ENCODE peak calls at places on chromosomes 6 and 20, in six cellular contexts. One of them, this sample, is unnamed.
A peak's percentile ranks its signal among the peaks of the same experiment; 100 is the strongest.

GRCh38 chr6:112282217-112282616 is 27.9 kb upstream of the LAMA4 start:
- DNase-seq in IMR-90: peak; percentile 97
- DNase-seq in neuronal stem cell: no peak
- DNase-seq in H1: no peak
- DNase-seq in trophoblast cell: peak; percentile 61
- DNase-seq in H9: no peak
- DNase-seq in this sample: peak; percentile 90

GRCh38 chr20:45311589-45312211 is 3.6 kb upstream of the MATN4 start:
- DNase-seq in neuronal stem cell: no peak
- DNase-seq in trophoblast cell: peak; percentile 79
- DNase-seq in H9: peak; percentile 91
- DNase-seq in IMR-90: peak; percentile 42
- DNase-seq in H1: peak; percentile 93
- DNase-seq in this sample: peak; percentile 50

GRCh38 chr6:64335195-64335594 is 699.6 kb downstream of the PHF3 start:
- DNase-seq in trophoblast cell: peak; percentile 50
- DNase-seq in H1: no peak
- DNase-seq in IMR-90: no peak
- DNase-seq in H9: no peak
- DNase-seq in neuronal stem cell: no peak
- DNase-seq in this sample: no peak

GRCh38 chr6:166520905-166521834 is 65.3 kb downstream of the RAMACL start:
- DNase-seq in IMR-90: peak; percentile 50
- DNase-seq in neuronal stem cell: no peak
- DNase-seq in H9: no peak
- DNase-seq in H1: no peak
- DNase-seq in trophoblast cell: no peak
- DNase-seq in this sample: no peak

GRCh38 chr6:157188213-157188612 is 135.1 kb downstream of the TMEM242 start:
- DNase-seq in H1: no peak
- DNase-seq in trophoblast cell: no peak
- DNase-seq in IMR-90: peak; percentile 81
- DNase-seq in H9: no peak
- DNase-seq in neuronal stem cell: no peak
- DNase-seq in this sample: peak; percentile 40

GRCh38 chr20:37295001-37295400 is 5.5 kb downstream of the MANBAL start:
- DNase-seq in neuronal stem cell: no peak
- DNase-seq in H9: no peak
- DNase-seq in IMR-90: peak; percentile 99
- DNase-seq in trophoblast cell: peak; percentile 86
- DNase-seq in H1: no peak
- DNase-seq in this sample: peak; percentile 98

GRCh38 chr20:5544175-5544574 is 206.0 kb upstream of the SHLD1 start:
- DNase-seq in H9: no peak
- DNase-seq in neuronal stem cell: no peak
- DNase-seq in IMR-90: no peak
- DNase-seq in H1: no peak
- DNase-seq in trophoblast cell: no peak
- DNase-seq in this sample: no peak

GRCh38 chr6:165117121-165117520 is 192.3 kb downstream of the C6orf118 start:
- DNase-seq in H1: no peak
- DNase-seq in neuronal stem cell: no peak
- DNase-seq in trophoblast cell: peak; percentile 88
- DNase-seq in H9: no peak
- DNase-seq in IMR-90: no peak
- DNase-seq in this sample: no peak

GRCh38 chr20:41746635-41747034 is 128.5 kb upstream of the CHD6 start:
- DNase-seq in neuronal stem cell: no peak
- DNase-seq in IMR-90: no peak
- DNase-seq in H9: no peak
- DNase-seq in H1: no peak
- DNase-seq in trophoblast cell: no peak
- DNase-seq in this sample: no peak

GRCh38 chr6:168937061-168937460 is 316.6 kb downstream of the THBS2 start:
- DNase-seq in H9: no peak
- DNase-seq in trophoblast cell: peak; percentile 71
- DNase-seq in H1: no peak
- DNase-seq in neuronal stem cell: no peak
- DNase-seq in IMR-90: peak; percentile 12
- DNase-seq in this sample: no peak

GRCh38 chr6:83442752-83443151 is 11.9 kb upstream of the ME1 start:
- DNase-seq in H1: no peak
- DNase-seq in IMR-90: peak; percentile 34
- DNase-seq in H9: no peak
- DNase-seq in trophoblast cell: no peak
- DNase-seq in neuronal stem cell: no peak
- DNase-seq in this sample: peak; percentile 56

GRCh38 chr6:14180609-14181008 is 63.0 kb downstream of the CD83 start:
- DNase-seq in H9: no peak
- DNase-seq in IMR-90: no peak
- DNase-seq in trophoblast cell: no peak
- DNase-seq in neuronal stem cell: no peak
- DNase-seq in H1: no peak
- DNase-seq in this sample: no peak

DNA sequence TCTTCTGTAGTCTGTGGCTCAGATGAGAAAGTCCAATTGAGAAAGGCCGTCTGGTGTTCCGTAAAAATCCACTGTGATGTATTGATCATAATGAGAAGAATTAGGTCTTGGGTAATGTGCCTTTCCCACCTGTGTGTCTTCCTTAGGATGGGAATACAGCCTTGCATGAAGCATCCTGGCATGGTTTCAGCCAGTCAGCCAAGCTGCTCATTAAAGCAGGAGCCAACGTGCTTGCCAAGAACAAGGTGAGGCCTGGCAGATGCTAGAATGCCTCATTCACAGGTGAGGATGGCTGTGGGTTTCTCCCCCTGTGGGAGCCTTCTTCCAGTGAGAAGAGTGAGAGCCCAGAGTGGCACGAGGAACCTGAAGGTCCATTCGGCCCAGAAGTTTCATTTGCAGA is 32.7 kb downstream of the LYRM2 start:
- DNase-seq in trophoblast cell: no peak
- DNase-seq in neuronal stem cell: no peak
- DNase-seq in H1: no peak
- DNase-seq in IMR-90: no peak
- DNase-seq in H9: no peak
- DNase-seq in this sample: no peak
- H4K91ac ChIP-seq in trophoblast cell: no peak overlapping the region
- H4K91ac ChIP-seq in neuronal stem cell: no peak overlapping the region
- H4K91ac ChIP-seq in H1: no peak overlapping the region
- H4K91ac ChIP-seq in IMR-90: no peak overlapping the region
- H4K91ac ChIP-seq in H9: no peak overlapping the region
- H4K91ac ChIP-seq in this sample: no peak overlapping the region

GRCh38 chr6:42562788-42563187 is 1.0 kb upstream of the UBR2 start:
- DNase-seq in H1: no peak
- DNase-seq in trophoblast cell: no peak
- DNase-seq in neuronal stem cell: no peak
- DNase-seq in IMR-90: no peak
- DNase-seq in H9: no peak
- DNase-seq in this sample: no peak

GRCh38 chr6:42566614-42567208 is 2.9 kb downstream of the UBR2 start:
- DNase-seq in IMR-90: no peak
- DNase-seq in trophoblast cell: no peak
- DNase-seq in neuronal stem cell: no peak
- DNase-seq in H9: no peak
- DNase-seq in H1: no peak
- DNase-seq in this sample: no peak

GRCh38 chr6:42561986-42562385 is 1.8 kb upstream of the UBR2 start:
- DNase-seq in IMR-90: no peak
- DNase-seq in neuronal stem cell: no peak
- DNase-seq in H9: no peak
- DNase-seq in trophoblast cell: no peak
- DNase-seq in H1: no peak
- DNase-seq in this sample: no peak

GRCh38 chr6:42563697-42564495 is at the start of gene UBR2:
- DNase-seq in H9: peak; percentile 98
- DNase-seq in neuronal stem cell: peak; percentile 96
- DNase-seq in H1: peak; percentile 89
- DNase-seq in IMR-90: peak; percentile 99
- DNase-seq in trophoblast cell: peak; percentile 99
- DNase-seq in this sample: peak; percentile 99

DNA sequence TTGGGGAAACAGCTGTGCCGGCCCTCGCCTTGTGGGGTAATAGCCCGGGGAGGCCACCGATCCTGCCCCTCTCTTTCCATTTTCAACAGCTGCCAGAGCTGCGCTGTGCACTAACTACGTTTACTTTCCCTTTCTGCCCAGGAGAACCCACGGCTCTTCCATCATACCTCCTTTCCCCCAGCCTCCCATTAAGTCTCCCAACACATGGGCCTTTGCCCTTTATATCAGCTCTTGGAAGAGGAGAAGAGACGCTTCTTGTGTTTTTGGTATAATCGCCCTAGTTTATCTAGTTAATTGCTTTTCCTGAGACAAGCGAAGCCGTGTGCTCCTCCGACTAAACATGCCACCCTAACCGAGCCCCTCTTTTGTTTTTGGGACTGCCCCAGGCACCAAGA is 664 bp downstream of the UBR2 start:
- DNase-seq in trophoblast cell: peak; percentile 47
- DNase-seq in neuronal stem cell: no peak
- DNase-seq in H9: no peak
- DNase-seq in IMR-90: no peak
- DNase-seq in H1: no peak
- DNase-seq in this sample: peak; percentile 81
- H3K4ac ChIP-seq in trophoblast cell: peak overlapping the region; percentile 22
- H3K4ac ChIP-seq in neuronal stem cell: no peak overlapping the region
- H3K4ac ChIP-seq in H9: no peak overlapping the region
- H3K4ac ChIP-seq in IMR-90: peak overlapping the region; percentile 89
- H3K4ac ChIP-seq in H1: peak overlapping the region; percentile 5
- H3K4ac ChIP-seq in this sample: peak overlapping the region; percentile 19

GRCh38 chr6:102759415-102759814 is 1365.9 kb downstream of the GRIK2 start:
- DNase-seq in IMR-90: no peak
- DNase-seq in H1: no peak
- DNase-seq in trophoblast cell: peak; percentile 74
- DNase-seq in H9: no peak
- DNase-seq in neuronal stem cell: no peak
- DNase-seq in this sample: no peak

GRCh38 chr6:102766946-102767345 is 1373.4 kb downstream of the GRIK2 start:
- DNase-seq in IMR-90: peak; percentile 1
- DNase-seq in neuronal stem cell: no peak
- DNase-seq in H9: no peak
- DNase-seq in trophoblast cell: no peak
- DNase-seq in H1: no peak
- DNase-seq in this sample: no peak

GRCh38 chr6:102764317-102764716 is 1370.8 kb downstream of the GRIK2 start:
- DNase-seq in trophoblast cell: peak; percentile 60
- DNase-seq in neuronal stem cell: no peak
- DNase-seq in H9: no peak
- DNase-seq in H1: no peak
- DNase-seq in IMR-90: no peak
- DNase-seq in this sample: no peak

GRCh38 chr6:102763886-102764285 is 1370.4 kb downstream of the GRIK2 start:
- DNase-seq in IMR-90: no peak
- DNase-seq in neuronal stem cell: no peak
- DNase-seq in H9: no peak
- DNase-seq in H1: no peak
- DNase-seq in trophoblast cell: peak; percentile 53
- DNase-seq in this sample: no peak
- H4K91ac ChIP-seq in IMR-90: no peak overlapping the region
- H4K91ac ChIP-seq in neuronal stem cell: no peak overlapping the region
- H4K91ac ChIP-seq in H9: no peak overlapping the region
- H4K91ac ChIP-seq in H1: no peak overlapping the region
- H4K91ac ChIP-seq in trophoblast cell: no peak overlapping the region
- H4K91ac ChIP-seq in this sample: no peak overlapping the region

GRCh38 chr20:30910937-30911725 is 346.3 kb upstream of the DEFB115 start:
- DNase-seq in H9: no peak
- DNase-seq in H1: no peak
- DNase-seq in IMR-90: no peak
- DNase-seq in neuronal stem cell: no peak
- DNase-seq in trophoblast cell: no peak
- DNase-seq in this sample: no peak

DNA sequence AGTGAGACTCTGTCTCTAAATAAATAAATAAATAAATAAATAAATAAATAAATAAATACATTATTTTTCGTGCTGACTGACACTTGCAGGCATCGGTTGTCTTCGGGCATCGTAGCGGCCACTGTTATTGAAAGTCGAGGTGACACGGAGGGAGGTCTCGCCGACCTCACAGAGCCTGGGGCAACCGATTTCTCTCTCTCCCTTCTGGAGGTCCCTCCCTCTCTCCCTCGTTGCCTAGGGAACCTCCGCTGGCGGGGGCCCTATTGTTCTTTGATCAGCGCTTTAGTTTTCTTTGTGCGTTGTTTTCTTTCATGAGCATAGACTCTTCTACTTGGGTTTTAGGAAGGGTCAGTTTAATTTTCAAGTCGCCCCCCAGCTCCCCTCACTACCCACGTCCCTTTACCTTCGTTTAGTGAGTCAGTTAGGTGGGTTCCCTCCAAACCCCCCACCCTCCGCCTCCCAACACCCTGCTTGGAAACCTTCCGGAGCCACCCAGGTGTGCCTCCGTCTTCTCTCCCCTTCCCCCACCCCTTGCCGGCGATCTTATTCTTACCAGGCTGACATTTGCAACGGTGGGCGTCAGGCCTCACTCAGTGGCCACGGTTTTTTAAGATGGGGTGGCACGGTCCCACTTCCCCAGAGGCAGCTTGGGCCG is 345.3 kb upstream of the DEFB115 start:
- DNase-seq in H1: peak; percentile 71
- DNase-seq in IMR-90: no peak
- DNase-seq in neuronal stem cell: peak; percentile 48
- DNase-seq in H9: peak; percentile 76
- DNase-seq in trophoblast cell: no peak
- DNase-seq in this sample: no peak
- H3K4ac ChIP-seq in H1: no peak overlapping the region
- H3K4ac ChIP-seq in IMR-90: no peak overlapping the region
- H3K4ac ChIP-seq in neuronal stem cell: no peak overlapping the region
- H3K4ac ChIP-seq in H9: no peak overlapping the region
- H3K4ac ChIP-seq in trophoblast cell: no peak overlapping the region
- H3K4ac ChIP-seq in this sample: no peak overlapping the region

GRCh38 chr20:16970751-16971150 is 222.6 kb downstream of the OTOR start:
- DNase-seq in IMR-90: no peak
- DNase-seq in H9: no peak
- DNase-seq in H1: no peak
- DNase-seq in trophoblast cell: no peak
- DNase-seq in neuronal stem cell: no peak
- DNase-seq in this sample: no peak
- H4K91ac ChIP-seq in IMR-90: no peak overlapping the region
- H4K91ac ChIP-seq in H9: no peak overlapping the region
- H4K91ac ChIP-seq in H1: no peak overlapping the region
- H4K91ac ChIP-seq in trophoblast cell: no peak overlapping the region
- H4K91ac ChIP-seq in neuronal stem cell: no peak overlapping the region
- H4K91ac ChIP-seq in this sample: no peak overlapping the region

GRCh38 chr6:315226-315625 is 22.9 kb downstream of the DUSP22 start:
- DNase-seq in H9: no peak
- DNase-seq in neuronal stem cell: no peak
- DNase-seq in trophoblast cell: no peak
- DNase-seq in H1: no peak
- DNase-seq in IMR-90: no peak
- DNase-seq in this sample: no peak
- H3K4ac ChIP-seq in H9: no peak overlapping the region
- H3K4ac ChIP-seq in neuronal stem cell: no peak overlapping the region
- H3K4ac ChIP-seq in trophoblast cell: no peak overlapping the region
- H3K4ac ChIP-seq in H1: no peak overlapping the region
- H3K4ac ChIP-seq in IMR-90: no peak overlapping the region
- H3K4ac ChIP-seq in this sample: no peak overlapping the region

DNA sequence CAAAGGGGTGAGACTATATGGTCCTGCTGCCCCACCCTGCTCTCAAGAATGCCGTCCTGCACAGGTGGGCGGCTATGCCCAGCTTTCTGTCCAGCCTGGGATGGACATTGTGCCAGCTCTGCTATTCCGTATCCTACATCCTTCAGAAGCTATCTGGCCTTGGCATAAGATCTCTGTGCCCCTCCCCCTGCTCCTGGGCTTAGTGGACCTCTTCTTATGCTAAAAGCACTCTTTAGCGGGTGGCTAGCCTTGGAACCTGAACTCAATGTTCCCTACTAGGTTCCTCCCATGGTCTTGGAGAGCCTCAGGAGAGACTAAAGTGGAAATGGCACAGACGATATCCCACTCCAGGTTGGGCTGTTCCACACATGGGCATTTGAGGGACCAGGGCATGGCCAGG is 22.5 kb downstream of the SCUBE3 start:
- DNase-seq in H9: no peak
- DNase-seq in trophoblast cell: no peak
- DNase-seq in neuronal stem cell: no peak
- DNase-seq in IMR-90: no peak
- DNase-seq in H1: no peak
- DNase-seq in this sample: no peak
- H4K91ac ChIP-seq in H9: no peak overlapping the region
- H4K91ac ChIP-seq in trophoblast cell: no peak overlapping the region
- H4K91ac ChIP-seq in neuronal stem cell: no peak overlapping the region
- H4K91ac ChIP-seq in IMR-90: no peak overlapping the region
- H4K91ac ChIP-seq in H1: no peak overlapping the region
- H4K91ac ChIP-seq in this sample: no peak overlapping the region